ENCODE peak calls at places on chromosomes 5 and 9, in four cellular contexts. P is A549, C is H1, Z is HepG2. M is an unnamed sample.

GRCh38 chr9:133490865-133491655 is 12.2 kb upstream of the SLC2A6 start:
- DNase-seq in P (no peak), Z (no peak), C (no peak), M (no peak)

GRCh38 chr5:34053133-34053532 is 10.1 kb upstream of the C1QTNF3 start:
- DNase-seq in C (no peak), P (no peak), Z (no peak), M (no peak)

GRCh38 chr9:69149321-69149807 is 24.7 kb upstream of the TJP2 start:
- DNase-seq in P (no peak), C (no peak), Z (no peak), M (peak)

GRCh38 chr5:100595152-100595811 is 60.1 kb downstream of the FAM174A start:
- DNase-seq in P (peak), C (no peak), Z (peak), M (peak)

GRCh38 chr5:69167488-69167845 is 517 bp downstream of the CCNB1 start:
- DNase-seq in P (no peak), Z (no peak), C (no peak), M (peak)

GRCh38 chr9:99966720-99967119 is 60.3 kb downstream of the STX17 start:
- DNase-seq in C (peak), P (peak), Z (peak), M (peak)

GRCh38 chr9:120344230-120344629 is 235.7 kb downstream of the CDK5RAP2 start:
- DNase-seq in Z (peak), C (no peak), P (peak), M (no peak)

GRCh38 chr9:89759563-89759962 is 154.8 kb downstream of the GADD45G start:
- DNase-seq in C (no peak), Z (no peak), P (no peak), M (no peak)

GRCh38 chr5:132497488-132497997 is 7.0 kb upstream of the IRF1 start:
- DNase-seq in Z (no peak), C (no peak), P (peak), M (peak)

GRCh38 chr9:110015759-110016158 is 192.2 kb downstream of the C9orf152 start:
- DNase-seq in C (no peak), Z (no peak), P (peak), M (peak)

GRCh38 chr9:137694962-137695875 is 76.4 kb downstream of the EHMT1 start:
- DNase-seq in P (peak), Z (peak), C (peak), M (peak)

DNA sequence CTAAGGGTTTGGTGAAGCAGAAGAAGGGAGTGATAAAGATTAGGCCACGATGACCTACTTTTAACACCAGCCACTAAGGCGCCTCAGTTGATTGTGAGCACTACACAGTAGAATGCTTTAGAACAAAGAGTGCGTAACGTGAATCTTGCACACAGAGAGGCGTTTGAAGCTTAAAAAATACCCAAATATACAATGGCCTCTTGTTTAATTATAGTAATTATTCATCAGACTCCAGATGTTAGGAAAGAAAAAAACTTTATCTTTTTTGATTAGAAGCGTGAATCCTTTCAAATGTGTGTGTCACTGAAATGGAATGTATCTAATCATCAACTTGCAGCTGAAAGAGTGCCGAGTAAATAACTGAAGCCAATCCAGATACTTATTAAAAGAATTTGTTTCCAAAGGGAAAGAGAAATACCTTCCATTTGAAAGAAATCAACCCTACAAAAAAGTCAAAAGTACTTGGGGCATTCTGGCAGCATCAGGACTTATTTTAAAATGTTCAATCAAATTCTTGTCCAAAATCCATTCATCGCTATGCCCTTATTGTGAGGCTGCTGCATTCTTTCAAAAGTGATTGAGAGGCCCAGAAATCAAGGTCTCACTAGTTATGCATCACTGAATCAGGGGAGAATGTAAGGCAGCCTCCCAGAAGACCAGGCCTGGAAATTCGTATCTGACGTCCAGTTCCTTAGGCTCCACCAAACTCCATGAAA is 337.5 kb downstream of the ZNF608 start:
- DNase-seq in C (no peak), P (no peak), Z (no peak), M (no peak)
- TF ChIP-seq JUN in C (no peak), P (no peak), Z (no peak), M (no peak)

GRCh38 chr5:172688735-172689572 is 47.9 kb downstream of the NEURL1B start:
- DNase-seq in Z (no peak), P (no peak), C (no peak), M (peak)

GRCh38 chr5:172690258-172691075 is 49.4 kb downstream of the NEURL1B start:
- DNase-seq in C (no peak), P (no peak), Z (no peak), M (no peak)

GRCh38 chr5:172687983-172688734 is 47.1 kb downstream of the NEURL1B start:
- DNase-seq in C (no peak), Z (no peak), P (no peak), M (no peak)

GRCh38 chr5:172691886-172692285 is 50.8 kb downstream of the NEURL1B start:
- DNase-seq in Z (no peak), P (no peak), C (no peak), M (no peak)

DNA sequence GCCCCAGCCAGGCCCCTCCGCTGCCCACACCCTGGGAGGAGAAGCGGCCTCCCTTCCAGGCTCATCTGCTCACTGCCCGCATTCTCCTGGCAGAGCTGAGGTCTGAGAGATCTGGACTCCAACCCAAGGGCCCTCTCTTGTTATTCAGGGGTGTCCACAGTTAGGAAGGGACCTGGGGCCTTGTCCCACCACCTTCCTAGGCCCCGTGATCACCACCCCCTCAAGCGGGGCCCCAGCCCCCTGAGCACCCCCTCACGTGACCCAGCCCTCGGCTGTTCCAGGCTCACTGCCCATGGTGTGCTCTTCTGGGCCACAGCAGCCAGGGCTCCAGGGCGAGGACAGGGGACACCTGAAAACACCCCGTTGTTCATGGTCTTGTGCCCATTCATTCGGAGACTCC is 48.7 kb downstream of the NEURL1B start:
- DNase-seq in Z (no peak), C (no peak), P (no peak), M (no peak)
- TF ChIP-seq CTCF in Z (no peak), C (no peak), P (no peak), M (no peak)

GRCh38 chr5:154476343-154477213 is 1.4 kb downstream of the HAND1 start:
- DNase-seq in C (no peak), Z (no peak), P (no peak), M (no peak)

GRCh38 chr5:154479160-154479943 is 1.3 kb upstream of the HAND1 start:
- DNase-seq in Z (no peak), C (no peak), P (no peak), M (no peak)

GRCh38 chr5:154478224-154478565 is at the start of gene HAND1:
- DNase-seq in P (peak), Z (peak), C (no peak), M (peak)

GRCh38 chr5:154478752-154479159 is 729 bp upstream of the HAND1 start:
- DNase-seq in Z (no peak), P (no peak), C (no peak), M (no peak)

DNA sequence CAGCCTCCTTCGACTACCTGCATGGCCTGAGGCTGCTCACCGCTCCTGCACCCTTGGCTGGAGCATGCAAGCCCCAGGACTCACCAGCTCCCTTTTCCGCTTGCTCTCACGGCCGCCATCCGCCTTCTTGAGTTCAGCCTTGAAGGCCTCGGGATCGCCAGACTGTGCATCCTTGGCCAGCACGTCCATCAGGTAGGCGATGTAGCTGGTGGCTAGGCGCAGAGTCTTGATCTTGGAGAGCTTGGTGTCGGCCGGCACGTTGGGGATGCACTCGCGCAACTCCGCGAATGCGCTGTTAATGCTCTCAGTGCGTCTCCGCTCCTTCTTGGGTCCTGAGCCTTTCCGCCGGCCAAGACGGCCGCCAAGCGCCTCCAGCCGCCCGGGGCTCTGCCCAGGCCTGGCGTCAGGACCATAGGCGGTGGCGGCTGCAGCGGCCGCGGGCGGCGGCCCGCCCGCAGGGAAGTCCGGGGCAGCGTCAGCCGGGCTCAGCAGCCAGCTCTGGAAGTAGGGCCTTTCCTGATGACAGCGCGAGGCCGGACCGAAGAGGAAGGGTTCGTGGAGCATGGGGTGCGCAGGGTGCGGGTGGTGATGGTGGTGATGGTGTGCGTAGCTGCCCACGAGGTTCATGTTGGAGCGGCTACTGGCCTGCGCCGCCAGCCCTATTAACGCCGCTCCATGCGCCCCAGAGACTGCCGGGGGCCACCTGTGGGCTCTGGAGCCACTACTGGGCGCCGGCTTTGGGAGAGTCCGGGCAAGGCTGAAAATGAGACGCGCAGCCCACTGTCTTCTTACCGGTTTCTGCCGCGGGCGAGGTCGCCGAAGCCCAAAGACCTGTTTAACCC is 424 bp downstream of the HAND1 start:
- DNase-seq in Z (no peak), P (peak), C (no peak), M (peak)
- H3K4me2 ChIP-seq in Z (peak), P (peak), C (peak), M (peak)

DNA sequence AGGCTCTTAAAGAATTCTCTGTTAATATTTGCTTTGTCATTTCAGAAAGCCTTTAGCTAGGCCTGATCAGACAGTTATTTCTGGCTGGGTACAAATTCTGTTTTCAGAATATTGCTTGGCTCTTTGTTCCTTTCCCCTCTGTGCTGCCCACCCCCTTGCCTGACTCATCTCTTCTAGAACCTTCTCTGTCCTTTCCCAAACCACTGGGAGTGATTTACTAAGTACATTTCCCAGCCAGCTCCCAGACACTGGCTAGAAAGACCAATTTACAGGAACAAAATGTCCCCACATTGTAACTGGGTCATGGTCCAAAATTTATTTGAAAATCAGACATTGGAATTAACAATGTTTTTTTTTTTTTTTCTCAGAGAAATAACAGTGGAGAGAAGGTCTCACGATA is 133.1 kb upstream of the MAP1B start:
- DNase-seq in Z (no peak), P (no peak), C (no peak), M (no peak)
- TF ChIP-seq JUN in Z (no peak), P (no peak), C (no peak), M (no peak)

GRCh38 chr5:62589504-62589903 is 10.9 kb downstream of the LRRC70 start:
- DNase-seq in P (no peak), Z (no peak), C (no peak), M (no peak)
- TF ChIP-seq CTCF in P (no peak), Z (no peak), C (peak), M (no peak)

GRCh38 chr5:42944989-42945388 is 95.1 kb downstream of the ANXA2R start:
- DNase-seq in P (peak), Z (no peak), C (no peak), M (peak)

GRCh38 chr5:42943931-42944631 is 96.0 kb downstream of the ANXA2R start:
- DNase-seq in C (no peak), P (no peak), Z (no peak), M (no peak)

DNA sequence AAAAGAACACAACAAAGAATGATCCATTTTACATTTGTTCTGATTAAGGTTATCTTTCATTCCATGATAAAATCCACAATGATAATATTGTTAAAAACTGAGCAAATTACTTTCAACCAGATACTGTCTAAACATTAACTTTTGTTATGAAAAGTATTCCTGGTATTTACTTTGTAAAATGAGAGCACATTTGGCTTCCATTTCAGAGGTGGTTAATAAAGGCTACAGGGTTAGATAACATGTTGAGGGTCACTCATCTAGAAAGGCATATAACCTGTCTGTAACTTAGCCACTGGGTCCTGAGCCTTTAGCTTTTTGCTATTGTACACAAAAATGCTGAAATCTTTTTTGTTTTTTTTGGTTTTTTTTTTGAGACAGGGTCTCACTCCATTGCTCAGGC is 99.3 kb downstream of the ANXA2R start:
- DNase-seq in Z (peak), P (no peak), C (no peak), M (no peak)
- H3K4me2 ChIP-seq in Z (no peak), P (peak), C (no peak), M (no peak)

GRCh38 chr5:1228121-1228520 is 2.9 kb downstream of the SLC6A18 start:
- DNase-seq in P (no peak), C (no peak), Z (no peak), M (no peak)

GRCh38 chr5:1232780-1233179 is 7.6 kb downstream of the SLC6A18 start:
- DNase-seq in P (no peak), Z (no peak), C (no peak), M (no peak)

GRCh38 chr5:1229822-1230221 is 4.6 kb downstream of the SLC6A18 start:
- DNase-seq in Z (no peak), P (no peak), C (no peak), M (no peak)

GRCh38 chr5:1231354-1231905 is 6.2 kb downstream of the SLC6A18 start:
- DNase-seq in P (no peak), Z (no peak), C (no peak), M (no peak)

GRCh38 chr5:1230551-1230950 is 5.4 kb downstream of the SLC6A18 start:
- DNase-seq in Z (no peak), C (no peak), P (no peak), M (no peak)
- TF ChIP-seq JUN in Z (no peak), C (no peak), P (no peak), M (no peak)

GRCh38 chr9:34246453-34246852 is 67.6 kb downstream of the UBAP1 start:
- DNase-seq in P (no peak), Z (no peak), C (no peak), M (no peak)
- TF ChIP-seq CTCF in P (no peak), Z (no peak), C (no peak), M (no peak)

GRCh38 chr5:57653636-57654290 is 171.2 kb upstream of the ACTBL2 start:
- DNase-seq in P (no peak), C (no peak), Z (no peak), M (no peak)

GRCh38 chr5:57655228-57655627 is 172.6 kb upstream of the ACTBL2 start:
- DNase-seq in P (no peak), Z (no peak), C (no peak), M (no peak)

GRCh38 chr5:57651127-57651526 is 168.5 kb upstream of the ACTBL2 start:
- DNase-seq in C (no peak), P (no peak), Z (no peak), M (no peak)

DNA sequence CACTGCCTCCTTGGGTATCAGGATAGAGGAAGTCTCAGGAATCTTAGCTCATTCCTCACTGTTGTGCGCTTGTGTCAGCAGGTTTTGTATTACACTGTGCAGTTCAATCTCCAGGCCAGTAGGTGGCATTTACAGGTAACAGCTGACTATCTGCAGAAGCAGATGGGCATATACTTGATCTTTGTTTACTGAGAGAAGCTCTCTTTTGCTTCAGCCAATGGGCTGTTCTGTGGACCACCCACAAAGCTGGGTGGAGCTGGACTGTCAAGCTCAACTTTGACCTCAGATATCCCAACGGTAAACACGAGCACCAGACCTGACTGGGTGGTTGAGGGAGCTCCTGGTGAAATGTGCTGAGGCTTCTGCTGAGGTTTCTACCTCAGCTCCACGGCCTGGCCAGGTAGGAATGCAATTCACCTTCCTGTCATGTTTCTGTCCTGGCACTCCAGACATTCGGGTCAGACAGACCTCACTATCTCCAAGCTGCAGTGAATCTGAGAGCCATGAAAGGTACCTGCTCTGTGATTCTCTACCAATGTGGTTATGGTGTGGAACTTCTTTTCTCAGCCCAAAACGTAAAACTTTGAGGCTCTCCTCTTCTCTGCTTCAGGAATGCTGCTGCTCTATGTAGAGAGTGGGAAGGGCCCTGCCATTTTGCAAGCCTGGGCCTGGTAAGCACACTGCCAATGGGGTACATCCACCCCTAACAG is 167.9 kb upstream of the ACTBL2 start:
- DNase-seq in C (peak), Z (peak), P (peak), M (peak)
- H3K4me2 ChIP-seq in C (no peak), Z (peak), P (no peak), M (no peak)

GRCh38 chr5:128105203-128105602 is 21.6 kb downstream of the SLC12A2 start:
- DNase-seq in Z (no peak), C (no peak), P (no peak), M (no peak)
- TF ChIP-seq JUN in Z (no peak), C (no peak), P (no peak), M (no peak)

M was measured in endothelial cell of umbilical vein.